ENCODE peak calls at places on chromosomes 12 and 14, in eight cellular contexts. Q is left ventricle myocardium inferior, Z is heart right ventricle, L is cardiac muscle cell, R is neural progenitor cell, W is GM23338, H is PC-9, I is left lung. S is an unnamed sample.
A peak's percentile ranks its signal among the peaks of the same experiment; 100 is the strongest.

GRCh38 chr12:9143137-9143536 is 27.4 kb upstream of the A2M start:
- DNase-seq in Q (no peak), Z (no peak), L (no peak), R (no peak), W (no peak), H (no peak), I (no peak), S (no peak)

GRCh38 chr12:56591961-56592360 is 38.2 kb downstream of the BAZ2A start:
- DNase-seq in Q (no peak), Z (no peak), L (no peak), R (no peak), W (no peak), H (no peak), I (no peak), S (no peak)

GRCh38 chr12:119804011-119804641 is 73.0 kb downstream of the CIT start:
- DNase-seq in Q (peak; percentile 35), Z (peak; percentile 47), L (peak; percentile 87), R (peak; percentile 90), W (peak; percentile 88), H (peak; percentile 47), I (peak; percentile 76), S (no peak)

GRCh38 chr12:14256555-14257169 is 108.8 kb upstream of the ATF7IP start:
- DNase-seq in Q (peak; percentile 81), Z (peak; percentile 90), L (peak; percentile 79), R (peak; percentile 77), W (peak; percentile 92), H (peak; percentile 53), I (peak; percentile 83), S (peak; percentile 66)

GRCh38 chr14:106691601-106692291 is 1165.4 kb downstream of the TMEM121 start:
- DNase-seq in Q (peak; percentile 14), Z (peak; percentile 5), L (no peak), R (no peak), W (peak; percentile 14), H (no peak), I (peak; percentile 58), S (peak; percentile 56)

GRCh38 chr12:85632390-85632789 is 203.8 kb downstream of the RASSF9 start:
- DNase-seq in Q (no peak), Z (no peak), L (no peak), R (no peak), W (no peak), H (no peak), I (no peak), S (no peak)

GRCh38 chr12:131895640-131896079 is 1.2 kb downstream of the ULK1 start:
- DNase-seq in Q (no peak), Z (no peak), L (no peak), R (peak; percentile 11), W (no peak), H (no peak), I (no peak), S (no peak)

GRCh38 chr12:24560192-24560591 is 388.7 kb downstream of the BCAT1 start:
- DNase-seq in Q (no peak), Z (no peak), L (no peak), R (no peak), W (no peak), H (no peak), I (no peak), S (no peak)

GRCh38 chr12:129693731-129694130 is 210.1 kb downstream of the TMEM132D start:
- DNase-seq in Q (no peak), Z (no peak), L (no peak), R (no peak), W (no peak), H (no peak), I (no peak), S (no peak)

GRCh38 chr14:76768671-76769500 is 7.6 kb downstream of the VASH1 start:
- DNase-seq in Q (no peak), Z (no peak), L (no peak), R (no peak), W (no peak), H (no peak), I (no peak), S (peak; percentile 42)

GRCh38 chr12:11663128-11663527 is 13.7 kb downstream of the ETV6 start:
- DNase-seq in Q (peak; percentile 28), Z (peak; percentile 65), L (peak; percentile 86), R (no peak), W (no peak), H (no peak), I (no peak), S (no peak)

GRCh38 chr12:76595056-76595455 is 35.5 kb upstream of the OSBPL8 start:
- DNase-seq in Q (no peak), Z (no peak), L (no peak), R (no peak), W (no peak), H (no peak), I (no peak), S (no peak)

GRCh38 chr14:35121887-35122695 is at the start of the genes PPP2R3C and PRORP:
- DNase-seq in Q (peak; percentile 90), Z (peak; percentile 93), L (peak; percentile 96), R (peak; percentile 93), W (peak; percentile 98), H (peak; percentile 84), I (peak; percentile 96), S (peak; percentile 78)

GRCh38 chr12:43112101-43112661 is 439.8 kb downstream of the ADAMTS20 start:
- DNase-seq in Q (no peak), Z (peak; percentile 6), L (peak; percentile 57), R (no peak), W (no peak), H (no peak), I (no peak), S (no peak)

GRCh38 chr14:23093526-23093925 is 1.4 kb downstream of the ACIN1 start:
- DNase-seq in Q (no peak), Z (no peak), L (no peak), R (no peak), W (no peak), H (no peak), I (no peak), S (no peak)

DNA sequence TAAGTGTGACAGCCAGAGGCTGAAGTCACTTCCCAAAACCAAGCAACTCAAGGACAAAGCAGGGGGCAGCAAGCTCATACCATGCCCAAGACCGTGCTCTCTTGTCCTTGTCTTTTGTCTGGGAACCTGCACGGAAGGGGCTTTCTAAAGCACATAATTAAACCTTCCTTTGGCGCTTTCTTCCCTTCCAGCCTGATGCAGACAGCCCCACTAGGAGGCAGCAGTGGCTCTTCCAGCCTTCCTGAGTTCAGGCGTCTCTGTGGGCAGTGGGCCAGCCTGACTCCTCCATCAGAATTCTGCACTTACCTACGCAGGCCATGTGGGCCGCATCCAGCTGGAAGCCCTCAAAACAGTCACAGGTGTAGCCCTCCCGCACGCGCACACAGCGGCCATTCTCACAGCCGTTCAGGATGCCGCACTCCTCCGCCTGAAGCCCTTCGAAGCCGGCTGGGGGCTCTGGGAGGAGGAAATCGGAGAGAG is 7.6 kb downstream of the ISCA2 start:
- DNase-seq in Q (peak; percentile 62), Z (peak; percentile 66), L (peak; percentile 82), R (peak; percentile 89), W (peak; percentile 93), H (peak; percentile 42), I (no peak), S (no peak)
- H3K4me3 ChIP-seq in Q (no peak overlapping the region), Z (no peak overlapping the region), L (no peak overlapping the region), R (no peak overlapping the region), W (peak overlapping the region; percentile 8), H (no peak overlapping the region), I (no peak overlapping the region), S (no peak overlapping the region)

GRCh38 chr12:105377077-105377476 is 46.6 kb downstream of the C12orf75 start:
- DNase-seq in Q (no peak), Z (no peak), L (no peak), R (no peak), W (no peak), H (no peak), I (no peak), S (no peak)

GRCh38 chr12:105384220-105384619 is 53.7 kb downstream of the C12orf75 start:
- DNase-seq in Q (no peak), Z (no peak), L (no peak), R (no peak), W (no peak), H (no peak), I (no peak), S (no peak)

GRCh38 chr12:105382771-105383632 is 52.5 kb downstream of the C12orf75 start:
- DNase-seq in Q (no peak), Z (peak; percentile 46), L (peak; percentile 72), R (peak; percentile 72), W (peak; percentile 84), H (peak; percentile 7), I (no peak), S (peak; percentile 33)

DNA sequence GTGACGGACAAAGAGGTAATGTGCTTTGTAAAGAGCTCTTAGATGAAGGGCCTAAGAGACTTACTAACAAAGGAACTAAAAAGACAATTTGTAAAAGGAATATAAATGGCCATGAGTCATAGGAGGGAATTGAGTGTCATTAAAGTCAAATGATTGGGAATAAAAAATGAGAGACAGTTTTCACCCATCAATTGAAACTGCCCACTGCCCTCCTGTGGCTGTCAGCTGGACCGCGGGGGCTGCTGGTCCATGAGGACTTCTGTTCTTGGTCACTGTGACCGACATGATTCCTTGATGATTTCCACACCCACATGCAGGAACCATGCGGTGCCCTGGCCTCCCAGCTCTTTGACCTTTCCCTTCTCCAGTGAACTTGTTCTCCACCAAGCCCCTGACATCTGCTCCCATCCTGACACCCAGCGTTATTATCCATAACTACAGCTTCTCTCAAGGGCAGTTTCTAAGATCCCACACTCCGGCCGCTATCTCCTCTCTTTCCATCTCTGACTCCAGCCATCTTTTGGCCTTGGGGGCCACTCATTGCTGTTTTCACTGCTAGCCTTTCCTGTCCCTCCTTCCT is 48.4 kb downstream of the C12orf75 start:
- DNase-seq in Q (no peak), Z (no peak), L (peak; percentile 30), R (no peak), W (no peak), H (no peak), I (no peak), S (no peak)
- TF ChIP-seq CTCF in Q (no peak), Z (no peak), L (peak; percentile 26), R (peak; percentile 20), W (peak; percentile 35), H (no peak), I (no peak), S (no peak)

DNA sequence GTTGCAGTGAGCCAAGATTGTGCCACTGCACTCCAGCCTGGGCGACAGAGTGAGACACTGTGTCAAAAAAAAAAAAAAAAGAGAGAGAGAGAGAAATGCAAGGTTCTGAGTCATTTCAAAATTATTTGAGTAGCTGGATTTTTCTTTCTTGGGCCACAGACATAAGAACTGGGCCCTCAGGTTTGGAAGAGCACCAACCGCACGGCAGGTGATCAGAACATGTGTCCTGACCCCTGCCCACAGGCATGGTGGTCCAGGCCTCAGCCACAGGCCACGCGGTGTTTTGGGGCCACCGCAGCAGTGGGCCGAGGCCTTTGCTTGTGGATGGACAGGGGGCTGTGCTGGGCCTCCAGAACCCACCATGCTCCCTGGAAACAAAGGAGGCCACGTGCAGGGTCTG is 126.7 kb downstream of the CALM1 start:
- DNase-seq in Q (no peak), Z (no peak), L (no peak), R (no peak), W (no peak), H (no peak), I (peak; percentile 39), S (no peak)
- H3K27ac ChIP-seq in Q (peak overlapping the region; percentile 56), Z (no peak overlapping the region), L (no peak overlapping the region), R (no peak overlapping the region), W (no peak overlapping the region), H (no peak overlapping the region), I (no peak overlapping the region), S (no peak overlapping the region)

DNA sequence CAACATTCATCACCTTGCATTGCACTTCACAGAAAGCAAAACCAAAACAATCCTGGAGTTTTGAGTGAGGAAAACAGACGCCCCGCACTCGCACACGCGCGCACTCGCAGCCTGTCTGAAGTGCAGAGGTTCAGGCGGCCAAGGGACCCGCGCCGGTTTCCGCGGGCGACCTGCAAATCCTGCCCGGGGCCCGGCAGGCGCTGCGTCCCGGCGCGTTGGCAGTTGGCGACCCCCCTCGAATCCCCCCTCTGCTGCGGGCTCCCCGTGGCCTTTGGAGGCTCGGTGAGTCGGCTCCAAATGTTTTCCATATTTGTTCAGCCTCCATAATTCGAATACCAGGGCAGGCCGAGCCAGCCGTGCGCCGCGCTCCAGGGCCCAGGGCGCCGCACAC is at the start of gene SSPN:
- DNase-seq in Q (peak; percentile 73), Z (peak; percentile 73), L (peak; percentile 77), R (peak; percentile 62), W (peak; percentile 61), H (peak; percentile 64), I (peak; percentile 83), S (no peak)
- H3K4me3 ChIP-seq in Q (peak within 1 kb of the TSS; percentile 79), Z (peak within 1 kb of the TSS; percentile 81), L (peak within 1 kb of the TSS; percentile 38), R (peak within 1 kb of the TSS; percentile 64), W (peak within 1 kb of the TSS; percentile 66), H (peak within 1 kb of the TSS; percentile 79), I (peak within 1 kb of the TSS; percentile 47), S (no peak within 1 kb of the TSS)

S was measured in CD8-positive, alpha-beta T cell.